ENCODE peak calls at places on chromosome 2, in five cellular contexts. L is GM20000, N is tibial artery, A is left lung, X is astrocyte of the spinal cord. T is an unnamed sample.

GRCh38 chr2:171553858-171554257 is 31.6 kb downstream of the CYBRD1 start:
- DNase-seq in N (no peak), X (peak), L (no peak), A (no peak), T (no peak)

GRCh38 chr2:129058981-129059380 is 740.3 kb upstream of the HS6ST1 start:
- DNase-seq in A (no peak), N (no peak), X (no peak), L (no peak), T (no peak)

GRCh38 chr2:53130441-53130943 is 637.1 kb upstream of the CHAC2 start:
- DNase-seq in X (peak), L (no peak), A (no peak), N (no peak), T (no peak)

GRCh38 chr2:134268265-134268664 is 14.4 kb downstream of the MGAT5 start:
- DNase-seq in X (no peak), A (no peak), N (no peak), L (no peak), T (no peak)

GRCh38 chr2:6510547-6510946 is 355.2 kb downstream of the CMPK2 start:
- DNase-seq in N (no peak), A (no peak), L (no peak), X (no peak), T (no peak)

GRCh38 chr2:134504586-134505336 is 214.0 kb downstream of the TMEM163 start:
- DNase-seq in L (no peak), X (no peak), N (no peak), A (no peak), T (no peak)

GRCh38 chr2:46970334-46971288 is 55.0 kb upstream of the MCFD2 start:
- DNase-seq in A (peak), L (no peak), X (peak), N (peak), T (no peak)

GRCh38 chr2:224930990-224931389 is 111.3 kb downstream of the DOCK10 start:
- DNase-seq in N (no peak), A (no peak), L (no peak), X (no peak), T (no peak)

GRCh38 chr2:15800489-15801329 is 139.6 kb upstream of the MYCN start:
- DNase-seq in N (no peak), X (no peak), A (peak), L (no peak), T (no peak)

GRCh38 chr2:40218679-40219078 is 233.2 kb downstream of the SLC8A1 start:
- DNase-seq in X (peak), N (no peak), A (no peak), L (no peak), T (no peak)

GRCh38 chr2:188003800-188004199 is 287.9 kb upstream of the GULP1 start:
- DNase-seq in X (no peak), A (no peak), L (no peak), N (no peak), T (no peak)

GRCh38 chr2:41791523-41791922 is 256.3 kb upstream of the PKDCC start:
- DNase-seq in A (no peak), N (no peak), L (peak), X (peak), T (peak)

GRCh38 chr2:217372794-217373193 is 512.9 kb upstream of the TNP1 start:
- DNase-seq in N (no peak), L (no peak), X (no peak), A (no peak), T (no peak)

GRCh38 chr2:30566675-30567074 is 119.6 kb downstream of the LCLAT1 start:
- DNase-seq in A (no peak), X (no peak), L (no peak), N (no peak), T (no peak)

GRCh38 chr2:65450395-65450794 is 18.0 kb upstream of the SPRED2 start:
- DNase-seq in A (no peak), X (no peak), L (no peak), N (no peak), T (no peak)

GRCh38 chr2:37457401-37457901 is 113.0 kb downstream of the QPCT start:
- DNase-seq in L (no peak), X (peak), A (no peak), N (no peak), T (no peak)

DNA sequence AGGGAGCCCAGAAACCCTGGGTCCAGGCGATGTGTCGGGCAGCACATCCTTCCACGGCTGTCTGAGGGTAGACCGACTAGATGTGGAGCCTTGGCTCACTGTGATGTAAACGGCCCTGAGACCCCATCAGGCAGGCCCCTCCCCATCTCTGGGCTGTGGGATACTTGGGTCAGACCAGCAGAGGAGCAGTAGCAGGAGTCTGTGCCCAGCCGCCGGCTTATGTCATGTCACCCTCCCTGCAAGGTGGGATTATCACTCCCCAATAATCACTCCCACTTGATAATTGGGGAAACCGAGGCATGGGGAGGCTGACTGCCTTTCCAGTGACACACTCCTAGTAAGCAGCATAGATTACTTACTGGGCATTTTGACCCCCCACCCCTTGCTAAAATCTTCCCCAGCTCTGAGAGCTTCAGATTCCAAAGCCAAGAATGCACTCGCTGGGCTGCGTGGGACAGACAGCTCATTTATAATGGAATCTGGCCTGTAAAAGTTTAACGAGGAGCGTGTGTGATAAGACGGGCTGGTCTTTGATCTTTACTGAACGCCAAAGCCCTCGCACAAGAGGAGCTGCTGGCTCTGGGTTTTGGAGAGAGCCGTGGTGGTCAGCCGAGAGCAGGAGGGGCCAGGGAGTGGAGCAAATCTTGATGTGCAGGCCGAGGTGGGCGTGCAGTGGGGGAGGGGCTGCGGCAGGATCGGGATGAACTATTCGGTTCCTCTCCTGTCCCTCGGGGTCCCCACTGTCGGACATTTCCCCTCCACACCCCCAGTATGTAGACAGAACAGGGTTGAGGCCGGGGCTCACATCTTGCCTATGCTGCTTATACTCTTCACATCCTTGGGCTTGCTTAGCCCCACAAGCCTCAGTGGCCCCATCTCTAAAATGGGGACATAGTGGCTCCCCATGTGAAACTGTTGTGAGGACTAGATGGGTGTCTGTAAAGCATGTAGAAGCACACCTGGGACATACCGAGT is 200.0 kb downstream of the GLI2 start:
- DNase-seq in A (no peak), X (peak), L (no peak), N (no peak), T (no peak)
- TF ChIP-seq CTCF in A (no peak), X (no peak), L (no peak), N (no peak), T (no peak)

GRCh38 chr2:228689049-228689448 is 507.6 kb upstream of the SPHKAP start:
- DNase-seq in X (peak), N (no peak), A (no peak), L (no peak), T (no peak)
- TF ChIP-seq CTCF in X (peak), N (peak), A (no peak), L (peak), T (no peak)

GRCh38 chr2:121041516-121041915 is 243.5 kb downstream of the TFCP2L1 start:
- DNase-seq in L (no peak), N (no peak), A (no peak), X (no peak), T (no peak)

GRCh38 chr2:121043061-121043826 is 241.8 kb downstream of the TFCP2L1 start:
- DNase-seq in L (no peak), N (peak), A (no peak), X (no peak), T (no peak)

GRCh38 chr2:121044412-121044811 is 240.6 kb downstream of the TFCP2L1 start:
- DNase-seq in N (peak), L (no peak), X (no peak), A (no peak), T (no peak)

GRCh38 chr2:121045245-121045644 is 239.8 kb downstream of the TFCP2L1 start:
- DNase-seq in X (no peak), A (no peak), L (no peak), N (peak), T (no peak)

GRCh38 chr2:121043827-121044222 is 241.2 kb downstream of the TFCP2L1 start:
- DNase-seq in X (no peak), A (no peak), N (no peak), L (no peak), T (no peak)
- TF ChIP-seq CTCF in X (no peak), A (no peak), N (no peak), L (no peak), T (no peak)

DNA sequence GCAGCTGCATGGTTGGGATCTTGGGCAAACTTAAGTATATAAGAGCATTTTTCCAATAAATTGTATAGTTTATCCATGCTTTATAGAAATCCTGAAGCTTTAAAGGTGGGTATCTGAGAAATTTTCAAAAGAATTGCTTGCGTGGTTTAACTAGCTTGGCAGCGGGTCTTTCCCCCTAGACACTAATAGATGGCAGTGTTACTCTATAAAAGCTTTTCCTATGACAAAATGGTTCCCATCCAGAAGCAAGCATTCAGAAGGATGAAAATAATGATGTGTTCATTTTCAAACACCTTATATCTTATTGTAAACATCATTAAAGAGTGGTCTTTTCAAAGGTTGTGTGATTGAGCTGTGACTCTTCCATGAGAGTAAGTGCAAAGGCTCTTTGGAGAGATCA is 45.9 kb downstream of the KDM3A start:
- DNase-seq in L (no peak), N (no peak), A (no peak), X (no peak), T (no peak)
- TF ChIP-seq CTCF in L (no peak), N (no peak), A (no peak), X (no peak), T (no peak)

GRCh38 chr2:42827647-42828486 is 35.5 kb upstream of the HAAO start:
- DNase-seq in X (peak), N (peak), A (peak), L (peak), T (peak)
- TF ChIP-seq CTCF in X (peak), N (peak), A (peak), L (peak), T (peak)

GRCh38 chr2:156322681-156323211 is 9.8 kb downstream of the NR4A2 start:
- DNase-seq in X (no peak), N (no peak), A (peak), L (no peak), T (peak)

GRCh38 chr2:156320491-156320896 is 12.0 kb downstream of the NR4A2 start:
- DNase-seq in N (peak), X (no peak), A (peak), L (no peak), T (no peak)

GRCh38 chr2:156323754-156324153 is 8.8 kb downstream of the NR4A2 start:
- DNase-seq in L (no peak), N (no peak), A (no peak), X (no peak), T (no peak)

GRCh38 chr2:156321243-156321904 is 11.1 kb downstream of the NR4A2 start:
- DNase-seq in L (peak), N (no peak), A (peak), X (no peak), T (peak)

DNA sequence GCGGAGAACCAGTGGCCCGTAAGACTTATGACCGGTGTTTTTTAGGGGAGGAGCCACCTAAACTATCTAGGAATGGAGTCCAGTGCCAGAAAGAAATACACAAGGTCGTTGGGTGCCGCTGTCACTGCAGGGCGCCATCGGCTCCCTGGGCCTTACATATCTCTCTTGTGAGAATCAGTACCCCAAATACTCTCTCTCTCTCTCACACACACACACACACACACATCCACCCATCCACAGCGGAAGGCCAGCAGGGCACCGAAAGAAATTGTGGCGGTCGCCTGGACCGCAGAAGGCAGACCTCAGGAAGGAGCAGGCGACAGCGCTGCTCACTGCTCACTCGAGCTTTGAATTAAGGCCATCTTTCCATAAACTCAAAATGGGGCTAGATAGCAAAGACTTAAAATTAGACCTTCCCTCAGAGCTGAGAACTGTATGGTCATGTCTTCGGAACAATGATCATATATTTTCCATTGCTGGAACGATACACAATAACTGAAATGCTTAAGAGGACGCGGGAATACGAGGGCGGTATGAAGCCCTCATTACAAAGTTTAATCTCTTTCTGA is 10.3 kb downstream of the NR4A2 start:
- DNase-seq in N (no peak), X (no peak), L (peak), A (peak), T (peak)
- TF ChIP-seq CTCF in N (no peak), X (no peak), L (no peak), A (no peak), T (no peak)

GRCh38 chr2:158530829-158531228 is 74.1 kb downstream of the PKP4 start:
- DNase-seq in X (no peak), A (no peak), N (no peak), L (no peak), T (no peak)
- TF ChIP-seq CTCF in X (no peak), A (no peak), N (no peak), L (no peak), T (no peak)